ENCODE peak calls at places on chromosomes 3 and 15, in ten cellular contexts. One of them, this sample, is unnamed.

GRCh38 chr3:114709102-114709501 is 415.3 kb downstream of the TIGIT start:
- DNase-seq in ovary: no peak
- DNase-seq in foreskin keratinocyte: peak; percentile 37
- DNase-seq in suprapubic skin: no peak
- DNase-seq in RWPE1: peak; percentile 23
- DNase-seq in CD8-positive, alpha-beta T cell: no peak
- DNase-seq in IMR-90: peak; percentile 72
- DNase-seq in breast epithelium: no peak
- DNase-seq in neural progenitor cell: no peak
- DNase-seq in GM23338: no peak
- DNase-seq in this sample: no peak

GRCh38 chr3:103926936-103927335 is 1439.8 kb upstream of the ALCAM start:
- DNase-seq in ovary: no peak
- DNase-seq in foreskin keratinocyte: no peak
- DNase-seq in suprapubic skin: no peak
- DNase-seq in RWPE1: no peak
- DNase-seq in CD8-positive, alpha-beta T cell: no peak
- DNase-seq in IMR-90: no peak
- DNase-seq in breast epithelium: no peak
- DNase-seq in neural progenitor cell: peak; percentile 18
- DNase-seq in GM23338: no peak
- DNase-seq in this sample: no peak

GRCh38 chr3:179608931-179609720 is 4.5 kb downstream of the NDUFB5 start:
- DNase-seq in ovary: no peak
- DNase-seq in foreskin keratinocyte: no peak
- DNase-seq in suprapubic skin: no peak
- DNase-seq in RWPE1: no peak
- DNase-seq in CD8-positive, alpha-beta T cell: no peak
- DNase-seq in IMR-90: no peak
- DNase-seq in breast epithelium: no peak
- DNase-seq in neural progenitor cell: no peak
- DNase-seq in GM23338: no peak
- DNase-seq in this sample: no peak

GRCh38 chr3:99638244-99638948 is at the start of gene COL8A1:
- DNase-seq in ovary: peak; percentile 62
- DNase-seq in foreskin keratinocyte: no peak
- DNase-seq in suprapubic skin: peak; percentile 83
- DNase-seq in RWPE1: peak; percentile 36
- DNase-seq in CD8-positive, alpha-beta T cell: no peak
- DNase-seq in IMR-90: peak; percentile 77
- DNase-seq in breast epithelium: peak; percentile 36
- DNase-seq in neural progenitor cell: peak; percentile 57
- DNase-seq in GM23338: peak; percentile 77
- DNase-seq in this sample: peak; percentile 45

GRCh38 chr3:134404366-134404885 is 30.2 kb upstream of the AMOTL2 start:
- DNase-seq in ovary: no peak
- DNase-seq in foreskin keratinocyte: no peak
- DNase-seq in suprapubic skin: no peak
- DNase-seq in RWPE1: no peak
- DNase-seq in CD8-positive, alpha-beta T cell: no peak
- DNase-seq in IMR-90: no peak
- DNase-seq in breast epithelium: no peak
- DNase-seq in neural progenitor cell: no peak
- DNase-seq in GM23338: no peak
- DNase-seq in this sample: no peak

GRCh38 chr15:88932875-88933330 is 19.7 kb upstream of the MFGE8 start:
- DNase-seq in ovary: no peak
- DNase-seq in foreskin keratinocyte: no peak
- DNase-seq in suprapubic skin: no peak
- DNase-seq in RWPE1: no peak
- DNase-seq in CD8-positive, alpha-beta T cell: no peak
- DNase-seq in IMR-90: no peak
- DNase-seq in breast epithelium: no peak
- DNase-seq in neural progenitor cell: no peak
- DNase-seq in GM23338: no peak
- DNase-seq in this sample: no peak

GRCh38 chr15:99073008-99073714 is 31.7 kb upstream of the SYNM start:
- DNase-seq in ovary: no peak
- DNase-seq in foreskin keratinocyte: no peak
- DNase-seq in suprapubic skin: peak; percentile 37
- DNase-seq in RWPE1: no peak
- DNase-seq in CD8-positive, alpha-beta T cell: no peak
- DNase-seq in IMR-90: peak; percentile 5
- DNase-seq in breast epithelium: no peak
- DNase-seq in neural progenitor cell: no peak
- DNase-seq in GM23338: peak; percentile 9
- DNase-seq in this sample: no peak

GRCh38 chr3:13801361-13802214 is 78.3 kb downstream of the WNT7A start:
- DNase-seq in ovary: no peak
- DNase-seq in foreskin keratinocyte: peak; percentile 59
- DNase-seq in suprapubic skin: no peak
- DNase-seq in RWPE1: peak; percentile 75
- DNase-seq in CD8-positive, alpha-beta T cell: no peak
- DNase-seq in IMR-90: no peak
- DNase-seq in breast epithelium: no peak
- DNase-seq in neural progenitor cell: no peak
- DNase-seq in GM23338: no peak
- DNase-seq in this sample: no peak

GRCh38 chr3:42556089-42556632 is 25.6 kb downstream of the SEC22C start:
- DNase-seq in ovary: no peak
- DNase-seq in foreskin keratinocyte: no peak
- DNase-seq in suprapubic skin: no peak
- DNase-seq in RWPE1: no peak
- DNase-seq in CD8-positive, alpha-beta T cell: peak; percentile 21
- DNase-seq in IMR-90: no peak
- DNase-seq in breast epithelium: no peak
- DNase-seq in neural progenitor cell: no peak
- DNase-seq in GM23338: no peak
- DNase-seq in this sample: no peak

GRCh38 chr3:177842743-177843734 is 645.8 kb upstream of the TBL1XR1 start:
- DNase-seq in ovary: no peak
- DNase-seq in foreskin keratinocyte: no peak
- DNase-seq in suprapubic skin: no peak
- DNase-seq in RWPE1: no peak
- DNase-seq in CD8-positive, alpha-beta T cell: no peak
- DNase-seq in IMR-90: no peak
- DNase-seq in breast epithelium: no peak
- DNase-seq in neural progenitor cell: no peak
- DNase-seq in GM23338: no peak
- DNase-seq in this sample: no peak

DNA sequence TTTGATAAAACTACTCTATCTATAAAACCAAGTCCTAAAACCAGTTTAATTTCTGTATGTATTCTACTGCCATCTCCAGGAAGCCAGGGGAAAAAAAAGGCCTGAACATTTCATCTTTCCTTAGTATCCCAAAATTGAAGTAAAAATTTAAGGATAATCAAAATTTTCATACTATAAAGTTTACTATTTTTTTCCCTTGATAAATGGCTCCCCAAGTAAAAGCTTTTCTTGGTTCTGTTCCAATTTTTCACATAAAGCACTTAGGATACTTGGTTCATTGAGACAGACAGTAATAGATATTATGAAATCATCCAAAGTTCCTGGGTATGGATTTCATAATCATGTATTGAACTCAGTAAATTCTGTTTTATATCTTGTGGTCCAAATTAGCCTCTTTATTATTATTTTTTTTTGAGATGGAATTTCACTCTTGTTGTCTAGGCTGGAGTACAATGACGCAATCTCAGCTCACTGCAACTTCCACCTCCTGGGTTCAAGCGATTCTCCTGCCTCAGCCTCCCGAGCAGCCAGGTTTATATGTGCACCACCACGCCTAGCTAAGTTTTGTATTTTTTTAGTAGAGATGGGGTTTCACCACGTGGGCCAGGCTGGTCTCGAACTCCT is 34.5 kb downstream of the ICE2 start:
- DNase-seq in ovary: no peak
- DNase-seq in foreskin keratinocyte: no peak
- DNase-seq in suprapubic skin: no peak
- DNase-seq in RWPE1: peak; percentile 53
- DNase-seq in CD8-positive, alpha-beta T cell: no peak
- DNase-seq in IMR-90: peak; percentile 51
- DNase-seq in breast epithelium: no peak
- DNase-seq in neural progenitor cell: no peak
- DNase-seq in GM23338: no peak
- DNase-seq in this sample: no peak
- TF ChIP-seq CTCF in ovary: peak; percentile 14
- TF ChIP-seq CTCF in foreskin keratinocyte: peak; percentile 86
- TF ChIP-seq CTCF in suprapubic skin: no peak
- TF ChIP-seq CTCF in RWPE1: peak; percentile 83
- TF ChIP-seq CTCF in CD8-positive, alpha-beta T cell: no peak
- TF ChIP-seq CTCF in IMR-90: peak; percentile 76
- TF ChIP-seq CTCF in breast epithelium: peak; percentile 40
- TF ChIP-seq CTCF in neural progenitor cell: peak; percentile 46
- TF ChIP-seq CTCF in GM23338: no peak
- TF ChIP-seq CTCF in this sample: peak; percentile 69

GRCh38 chr15:42358141-42358540 is 1.2 kb upstream of the CAPN3 start:
- DNase-seq in ovary: no peak
- DNase-seq in foreskin keratinocyte: no peak
- DNase-seq in suprapubic skin: no peak
- DNase-seq in RWPE1: no peak
- DNase-seq in CD8-positive, alpha-beta T cell: no peak
- DNase-seq in IMR-90: no peak
- DNase-seq in breast epithelium: no peak
- DNase-seq in neural progenitor cell: no peak
- DNase-seq in GM23338: no peak
- DNase-seq in this sample: no peak
- H3K27ac ChIP-seq in ovary: no peak overlapping the region
- H3K27ac ChIP-seq in foreskin keratinocyte: no peak overlapping the region
- H3K27ac ChIP-seq in suprapubic skin: no peak overlapping the region
- H3K27ac ChIP-seq in RWPE1: no peak overlapping the region
- H3K27ac ChIP-seq in CD8-positive, alpha-beta T cell: no peak overlapping the region
- H3K27ac ChIP-seq in IMR-90: no peak overlapping the region
- H3K27ac ChIP-seq in breast epithelium: no peak overlapping the region
- H3K27ac ChIP-seq in neural progenitor cell: no peak overlapping the region
- H3K27ac ChIP-seq in GM23338: no peak overlapping the region
- H3K27ac ChIP-seq in this sample: no peak overlapping the region

DNA sequence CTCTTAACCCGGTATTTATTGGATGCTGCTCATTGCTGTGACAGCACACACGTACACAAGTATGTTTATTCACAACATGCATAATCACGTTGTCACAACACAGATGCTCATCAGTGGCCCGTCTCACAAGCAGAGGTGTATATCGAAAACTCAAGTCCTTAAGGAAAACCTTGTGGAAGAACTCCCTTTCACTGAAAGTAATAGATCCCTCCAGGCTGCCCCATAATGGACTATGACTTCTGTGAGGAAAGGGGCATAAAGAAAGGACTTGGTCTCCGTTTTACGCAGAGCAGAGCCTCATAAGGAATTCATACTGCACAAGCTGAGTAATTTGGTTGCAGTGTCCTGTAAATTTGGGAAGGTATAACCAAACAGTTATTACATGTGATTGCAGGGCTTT is 328.8 kb downstream of the IGSF11 start:
- DNase-seq in ovary: no peak
- DNase-seq in foreskin keratinocyte: no peak
- DNase-seq in suprapubic skin: no peak
- DNase-seq in RWPE1: no peak
- DNase-seq in CD8-positive, alpha-beta T cell: no peak
- DNase-seq in IMR-90: no peak
- DNase-seq in breast epithelium: no peak
- DNase-seq in neural progenitor cell: peak; percentile 42
- DNase-seq in GM23338: no peak
- DNase-seq in this sample: no peak
- TF ChIP-seq CTCF in ovary: no peak
- TF ChIP-seq CTCF in foreskin keratinocyte: no peak
- TF ChIP-seq CTCF in suprapubic skin: no peak
- TF ChIP-seq CTCF in RWPE1: no peak
- TF ChIP-seq CTCF in CD8-positive, alpha-beta T cell: no peak
- TF ChIP-seq CTCF in IMR-90: no peak
- TF ChIP-seq CTCF in breast epithelium: no peak
- TF ChIP-seq CTCF in neural progenitor cell: peak; percentile 43
- TF ChIP-seq CTCF in GM23338: no peak
- TF ChIP-seq CTCF in this sample: no peak

DNA sequence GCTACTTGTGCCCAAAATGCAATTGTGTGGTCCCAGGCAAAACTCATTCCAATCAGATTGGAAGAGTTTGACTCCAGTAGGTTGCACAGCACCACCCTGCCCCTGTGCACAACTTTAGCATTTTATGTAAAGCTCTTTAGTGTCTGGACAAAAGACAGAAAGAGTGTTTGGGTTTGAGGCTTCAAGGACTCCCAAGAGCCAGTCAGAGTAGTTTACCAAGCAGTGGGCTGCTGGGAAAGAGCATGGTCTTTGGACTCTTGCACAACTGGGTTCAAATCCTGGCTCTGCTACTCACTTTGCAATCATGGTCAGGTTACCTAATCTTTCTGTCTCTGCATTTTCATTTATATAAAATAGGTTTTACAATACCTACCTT is 75.8 kb upstream of the UMPS start:
- DNase-seq in ovary: no peak
- DNase-seq in foreskin keratinocyte: no peak
- DNase-seq in suprapubic skin: no peak
- DNase-seq in RWPE1: no peak
- DNase-seq in CD8-positive, alpha-beta T cell: no peak
- DNase-seq in IMR-90: no peak
- DNase-seq in breast epithelium: no peak
- DNase-seq in neural progenitor cell: no peak
- DNase-seq in GM23338: no peak
- DNase-seq in this sample: no peak
- H3K27ac ChIP-seq in ovary: no peak overlapping the region
- H3K27ac ChIP-seq in foreskin keratinocyte: no peak overlapping the region
- H3K27ac ChIP-seq in suprapubic skin: no peak overlapping the region
- H3K27ac ChIP-seq in RWPE1: no peak overlapping the region
- H3K27ac ChIP-seq in CD8-positive, alpha-beta T cell: no peak overlapping the region
- H3K27ac ChIP-seq in IMR-90: no peak overlapping the region
- H3K27ac ChIP-seq in breast epithelium: no peak overlapping the region
- H3K27ac ChIP-seq in neural progenitor cell: no peak overlapping the region
- H3K27ac ChIP-seq in GM23338: no peak overlapping the region
- H3K27ac ChIP-seq in this sample: no peak overlapping the region

DNA sequence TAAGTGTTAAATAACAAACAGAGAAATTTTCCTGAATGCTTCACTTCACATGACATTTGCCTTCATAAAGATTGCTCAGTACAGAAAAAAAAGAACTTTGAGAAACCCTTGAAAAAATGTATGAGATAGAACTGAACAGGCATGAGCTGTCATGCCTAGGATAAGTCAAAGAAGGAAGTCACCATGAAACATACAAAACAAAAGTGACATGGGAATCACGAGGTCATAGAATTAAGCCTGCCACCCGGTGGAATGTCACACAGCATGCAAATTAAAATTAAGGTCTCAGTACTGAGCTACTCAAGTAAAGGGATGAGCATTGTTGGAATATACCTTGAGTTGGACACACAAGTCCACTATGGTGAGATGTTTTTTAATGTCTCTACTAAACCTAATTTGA is 652.5 kb upstream of the NECTIN3 start:
- DNase-seq in ovary: no peak
- DNase-seq in foreskin keratinocyte: no peak
- DNase-seq in suprapubic skin: no peak
- DNase-seq in RWPE1: no peak
- DNase-seq in CD8-positive, alpha-beta T cell: no peak
- DNase-seq in IMR-90: no peak
- DNase-seq in breast epithelium: no peak
- DNase-seq in neural progenitor cell: no peak
- DNase-seq in GM23338: peak; percentile 8
- DNase-seq in this sample: no peak
- TF ChIP-seq CTCF in ovary: no peak
- TF ChIP-seq CTCF in foreskin keratinocyte: no peak
- TF ChIP-seq CTCF in suprapubic skin: no peak
- TF ChIP-seq CTCF in RWPE1: no peak
- TF ChIP-seq CTCF in CD8-positive, alpha-beta T cell: no peak
- TF ChIP-seq CTCF in IMR-90: no peak
- TF ChIP-seq CTCF in breast epithelium: no peak
- TF ChIP-seq CTCF in neural progenitor cell: peak; percentile 19
- TF ChIP-seq CTCF in GM23338: peak; percentile 36
- TF ChIP-seq CTCF in this sample: no peak

This sample was measured in adrenal gland.